ENCODE peak calls at places on chromosome 21, in five cellular contexts. X, S, A, W and J are unnamed samples.

GRCh38 chr21:30101967-30102366 is 64.6 kb downstream of the CLDN17 start:
- DNase-seq in X (no peak), W (no peak), S (no peak), A (no peak), J (no peak)

GRCh38 chr21:40797881-40798280 is 49.1 kb downstream of the DSCAM start:
- DNase-seq in X (no peak), W (no peak), S (no peak), A (no peak), J (no peak)

GRCh38 chr21:16457498-16457897 is 727.7 kb downstream of the USP25 start:
- DNase-seq in A (no peak), X (no peak), W (no peak), S (no peak), J (no peak)

GRCh38 chr21:27275294-27275927 is 308.5 kb upstream of the ADAMTS5 start:
- DNase-seq in X (no peak), A (no peak), S (no peak), W (peak), J (no peak)

GRCh38 chr21:15164678-15165303 is 100.0 kb upstream of the NRIP1 start:
- DNase-seq in W (no peak), S (peak), X (no peak), A (no peak), J (no peak)

GRCh38 chr21:28781602-28782274 is 210.9 kb downstream of the LTN1 start:
- DNase-seq in X (peak), A (no peak), W (peak), S (peak), J (peak)

GRCh38 chr21:42384184-42384583 is 11.7 kb downstream of the TMPRSS3 start:
- DNase-seq in W (no peak), S (no peak), X (no peak), A (no peak), J (no peak)

GRCh38 chr21:14686466-14687276 is 140.6 kb upstream of the SAMSN1 start:
- DNase-seq in S (no peak), W (no peak), A (no peak), X (no peak), J (no peak)

GRCh38 chr21:16837319-16837718 is 675.5 kb upstream of the CXADR start:
- DNase-seq in A (no peak), W (no peak), S (no peak), X (no peak), J (no peak)

GRCh38 chr21:32705139-32705538 is 22.7 kb downstream of the SYNJ1 start:
- DNase-seq in X (no peak), S (no peak), A (no peak), W (no peak), J (no peak)

GRCh38 chr21:18155508-18156193 is 89.0 kb upstream of the CHODL start:
- DNase-seq in A (no peak), X (no peak), W (no peak), S (no peak), J (no peak)

GRCh38 chr21:40686526-40686925 is 160.4 kb downstream of the DSCAM start:
- DNase-seq in A (no peak), X (no peak), S (no peak), W (no peak), J (no peak)

GRCh38 chr21:41427556-41427955 is 1.5 kb downstream of the MX1 start:
- DNase-seq in A (no peak), W (no peak), X (no peak), S (no peak), J (no peak)

GRCh38 chr21:45560106-45561021 is 18.1 kb upstream of the SLC19A1 start:
- DNase-seq in X (no peak), S (no peak), W (no peak), A (no peak), J (no peak)
- TF ChIP-seq TAF1 in X (no peak), S (no peak), W (no peak), A (no peak), J (no peak)

GRCh38 chr21:45128613-45129226 is 54.3 kb downstream of the ADARB1 start:
- DNase-seq in S (peak), X (peak), W (peak), A (no peak), J (no peak)
- TF ChIP-seq TAF1 in S (no peak), X (no peak), W (no peak), A (no peak), J (no peak)

GRCh38 chr21:34592573-34592972 is 22.3 kb downstream of the RCAN1 start:
- DNase-seq in S (no peak), X (no peak), A (no peak), W (no peak), J (no peak)
- TF ChIP-seq TAF1 in S (no peak), X (no peak), A (no peak), W (no peak), J (no peak)

GRCh38 chr21:35468991-35469390 is 419.9 kb upstream of the RUNX1 start:
- DNase-seq in A (no peak), W (no peak), X (no peak), S (no peak), J (no peak)

GRCh38 chr21:35473496-35473895 is 424.4 kb upstream of the RUNX1 start:
- DNase-seq in A (no peak), X (no peak), W (no peak), S (no peak), J (no peak)

GRCh38 chr21:35467536-35467935 is 418.4 kb upstream of the RUNX1 start:
- DNase-seq in X (no peak), S (no peak), A (no peak), W (no peak), J (no peak)

GRCh38 chr21:35469446-35469845 is 420.3 kb upstream of the RUNX1 start:
- DNase-seq in X (no peak), W (no peak), A (no peak), S (no peak), J (no peak)

GRCh38 chr21:35470522-35470921 is 421.4 kb upstream of the RUNX1 start:
- DNase-seq in S (no peak), A (no peak), W (no peak), X (peak), J (no peak)
- TF ChIP-seq TAF1 in S (no peak), A (no peak), W (no peak), X (no peak), J (no peak)

GRCh38 chr21:34881421-34881820 is 167.7 kb downstream of the RUNX1 start:
- DNase-seq in W (no peak), A (no peak), S (no peak), X (no peak), J (no peak)
- TF ChIP-seq TAF1 in W (no peak), A (no peak), S (no peak), X (no peak), J (no peak)

GRCh38 chr21:45379171-45379900 is 25.6 kb upstream of the COL18A1 start:
- DNase-seq in W (no peak), X (no peak), S (no peak), A (no peak), J (no peak)
- TF ChIP-seq TAF1 in W (no peak), X (no peak), S (no peak), A (no peak), J (no peak)

DNA sequence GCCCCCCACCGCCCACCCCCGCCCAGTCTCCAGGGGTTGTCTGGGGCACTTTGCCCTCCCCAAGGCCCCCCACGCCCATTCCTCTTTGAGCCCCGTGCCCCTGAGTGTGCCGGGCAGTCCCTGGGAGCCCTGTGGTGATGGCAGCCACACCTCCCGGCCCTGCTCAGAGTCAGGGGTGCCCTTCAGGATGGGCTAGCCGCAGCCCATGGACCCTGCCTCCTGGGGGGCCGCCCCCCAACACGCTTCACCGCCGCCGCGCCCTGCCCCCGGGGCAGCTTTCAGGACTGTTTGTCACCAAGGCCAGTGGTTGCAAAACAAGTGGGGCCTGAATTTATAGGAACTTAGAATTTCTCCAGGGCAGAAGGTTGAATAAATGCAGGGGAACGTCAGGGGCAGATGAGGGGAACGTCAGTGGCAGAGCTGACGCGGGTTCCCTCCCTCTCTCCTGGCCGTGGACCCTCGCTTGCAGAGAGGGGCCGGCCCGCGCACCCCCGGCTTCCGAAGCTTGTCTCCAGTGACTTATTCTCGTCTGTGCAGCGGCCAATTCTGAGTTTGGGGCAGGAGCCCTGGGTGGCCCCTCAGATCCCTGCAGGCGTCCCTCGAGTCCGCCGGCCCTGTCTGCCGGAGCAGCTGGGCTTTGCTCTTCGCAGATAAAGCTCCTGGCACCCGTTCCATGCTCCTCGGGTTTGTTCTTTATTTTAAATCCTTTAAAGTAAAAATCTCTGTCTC is 41.2 kb upstream of the ADARB1 start:
- DNase-seq in W (no peak), X (no peak), S (no peak), A (no peak), J (no peak)
- TF ChIP-seq TAF1 in W (no peak), X (no peak), S (no peak), A (no peak), J (no peak)

DNA sequence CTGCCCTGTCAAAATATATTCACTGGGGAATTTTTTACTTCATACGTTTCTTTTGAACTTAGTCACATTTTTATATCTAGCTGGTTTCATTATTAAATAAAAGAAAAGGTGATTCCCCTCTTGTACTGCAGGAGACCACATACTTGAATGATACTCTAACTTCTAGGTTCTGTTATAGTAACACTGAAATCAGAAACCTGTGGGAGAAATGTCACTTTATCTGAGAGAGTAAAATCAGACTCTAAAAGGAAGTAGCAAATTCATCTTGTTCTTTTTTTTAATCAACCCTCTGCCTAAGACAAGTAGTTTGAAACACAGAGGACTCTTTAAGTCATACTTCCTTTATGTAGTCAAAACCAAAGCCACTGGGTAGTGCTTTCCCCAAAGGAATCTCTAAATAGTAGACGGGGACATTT is 34.4 kb downstream of the MRPL39 start:
- DNase-seq in X (no peak), W (no peak), A (no peak), S (no peak), J (no peak)
- TF ChIP-seq TAF1 in X (no peak), W (no peak), A (no peak), S (no peak), J (no peak)

GRCh38 chr21:39392981-39393380 is 44.1 kb upstream of the HMGN1 start:
- DNase-seq in S (no peak), X (no peak), W (no peak), A (no peak), J (no peak)
- TF ChIP-seq TAF1 in S (no peak), X (no peak), W (no peak), A (no peak), J (no peak)